ENCODE peak calls at places on chromosomes 7 and 10, in seven cellular contexts. S is heart right ventricle, Y is H9, O is right lobe of liver, E is mammary epithelial cell, N is AG04450, G is esophagus squamous epithelium. W is an unnamed sample.

GRCh38 chr7:15813448-15813847 is 127.0 kb upstream of the MEOX2 start:
- DNase-seq in S (no peak), Y (no peak), O (no peak), E (no peak), N (no peak), G (no peak), W (no peak)

GRCh38 chr10:6581750-6582697 is 1.9 kb upstream of the PRKCQ start:
- DNase-seq in S (no peak), Y (peak), O (no peak), E (no peak), N (no peak), G (no peak), W (no peak)

GRCh38 chr10:111295788-111296187 is 219.0 kb downstream of the ADRA2A start:
- DNase-seq in S (no peak), Y (no peak), O (no peak), E (no peak), N (no peak), G (no peak), W (no peak)

GRCh38 chr7:157358041-157358752 is 21.4 kb downstream of the DNAJB6 start:
- DNase-seq in S (peak), Y (no peak), O (no peak), E (peak), N (no peak), G (no peak), W (no peak)

GRCh38 chr10:6044060-6044459 is 18.1 kb downstream of the IL2RA start:
- DNase-seq in S (peak), Y (peak), O (no peak), E (no peak), N (no peak), G (no peak), W (no peak)

GRCh38 chr10:69952801-69953200 is 99.8 kb upstream of the MACROH2A2 start:
- DNase-seq in S (no peak), Y (no peak), O (no peak), E (no peak), N (no peak), G (no peak), W (no peak)

GRCh38 chr7:101179780-101180755 is at the start of gene NAT16:
- DNase-seq in S (no peak), Y (no peak), O (no peak), E (no peak), N (no peak), G (no peak), W (no peak)

GRCh38 chr7:41428330-41428729 is 274.6 kb downstream of the INHBA start:
- DNase-seq in S (no peak), Y (no peak), O (no peak), E (no peak), N (no peak), G (no peak), W (no peak)

GRCh38 chr7:95265634-95266033 is 58.7 kb downstream of the PON1 start:
- DNase-seq in S (no peak), Y (no peak), O (no peak), E (no peak), N (no peak), G (no peak), W (no peak)

GRCh38 chr10:127418536-127419168 is 130.5 kb upstream of the NPS start:
- DNase-seq in S (no peak), Y (no peak), O (no peak), E (no peak), N (no peak), G (no peak), W (no peak)

GRCh38 chr7:116672596-116673503 is 854 bp downstream of the MET start:
- DNase-seq in S (peak), Y (peak), O (no peak), E (peak), N (no peak), G (no peak), W (no peak)

GRCh38 chr7:143379607-143380263 is 1.4 kb upstream of the ZYX start:
- DNase-seq in S (no peak), Y (peak), O (no peak), E (no peak), N (no peak), G (no peak), W (no peak)

GRCh38 chr10:73413528-73414229 is at the start of gene ANXA7:
- DNase-seq in S (peak), Y (peak), O (peak), E (peak), N (peak), G (peak), W (peak)

GRCh38 chr10:86400705-86401587 is 34.4 kb upstream of the GRID1 start:
- DNase-seq in S (no peak), Y (no peak), O (peak), E (peak), N (no peak), G (no peak), W (no peak)

GRCh38 chr7:29350351-29350750 is 155.8 kb downstream of the CHN2 start:
- DNase-seq in S (no peak), Y (no peak), O (no peak), E (no peak), N (no peak), G (no peak), W (no peak)

GRCh38 chr7:37921876-37922275 is 1.4 kb downstream of the EPDR1 start:
- DNase-seq in S (no peak), Y (no peak), O (no peak), E (no peak), N (no peak), G (no peak), W (no peak)

GRCh38 chr10:47266602-47267001 is 33.4 kb upstream of the GDF10 start:
- DNase-seq in S (no peak), Y (no peak), O (peak), E (no peak), N (no peak), G (no peak), W (no peak)

GRCh38 chr7:26900283-26900682 is 35.9 kb upstream of the SKAP2 start:
- DNase-seq in S (no peak), Y (no peak), O (no peak), E (no peak), N (no peak), G (no peak), W (no peak)

GRCh38 chr7:98202367-98203195 is 8.7 kb upstream of the BHLHA15 start:
- DNase-seq in S (no peak), Y (no peak), O (no peak), E (peak), N (no peak), G (no peak), W (no peak)

GRCh38 chr7:142797342-142797798 is 26.6 kb downstream of the PRSS2 start:
- DNase-seq in S (no peak), Y (no peak), O (no peak), E (no peak), N (no peak), G (no peak), W (no peak)

DNA sequence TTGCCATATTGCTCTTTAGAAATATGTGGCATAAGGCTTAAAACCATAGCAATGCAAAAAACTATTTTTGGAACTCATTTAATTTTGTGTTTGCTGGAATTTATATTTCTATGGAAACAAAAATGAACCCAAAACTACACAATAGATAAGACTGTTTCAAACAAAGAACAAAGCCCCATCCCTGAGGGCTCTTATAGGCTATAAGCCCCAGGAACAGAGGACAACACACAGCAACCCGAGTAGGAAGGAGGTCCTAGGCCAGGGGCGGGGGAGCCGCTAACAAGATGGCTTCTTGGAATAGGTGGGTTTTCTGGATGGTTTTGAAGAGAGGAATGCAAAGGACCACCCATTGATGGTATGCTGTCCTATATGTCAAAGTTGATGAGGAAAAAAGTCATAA is 8.6 kb downstream of the COL28A1 start:
- DNase-seq in S (no peak), Y (no peak), O (no peak), E (no peak), N (no peak), G (no peak), W (no peak)
- TF ChIP-seq CTCF in S (no peak), Y (no peak), O (no peak), E (no peak), N (no peak), G (no peak), W (no peak)

DNA sequence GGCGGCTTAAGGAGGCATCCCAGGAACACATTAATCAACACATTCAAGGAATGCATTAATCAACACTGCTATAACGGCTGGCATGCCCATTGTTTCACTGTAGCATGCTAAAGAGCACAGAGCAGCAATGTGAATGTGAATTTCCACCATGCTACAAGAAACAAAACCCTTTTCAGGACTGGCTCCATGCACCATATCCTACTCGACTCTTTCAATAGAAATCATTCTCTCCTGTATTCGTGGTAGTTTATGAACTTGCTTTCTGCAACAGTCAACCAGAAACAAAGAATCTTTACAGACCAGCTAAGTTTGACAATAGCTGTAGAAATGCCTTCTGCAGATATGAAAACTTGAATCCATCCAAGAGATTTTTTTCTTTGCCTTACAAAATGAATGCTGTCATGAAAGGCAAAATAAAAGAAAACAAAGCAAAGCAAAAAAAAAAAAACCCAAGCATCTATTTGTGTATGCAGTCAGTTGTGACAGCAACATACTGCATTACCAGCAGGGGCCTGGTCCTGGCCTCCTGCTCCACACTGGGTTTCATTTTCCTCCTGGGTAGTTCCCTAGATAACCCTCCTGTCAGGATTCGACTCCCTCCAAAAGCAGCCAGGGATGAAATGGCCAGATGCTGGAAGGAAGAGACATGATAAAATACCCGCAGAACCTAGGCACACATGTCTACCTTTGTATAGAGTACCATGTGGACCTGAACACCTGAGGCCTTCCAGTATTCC is 148.8 kb downstream of the NRCAM start:
- DNase-seq in S (no peak), Y (no peak), O (no peak), E (no peak), N (no peak), G (no peak), W (no peak)
- TF ChIP-seq CTCF in S (no peak), Y (no peak), O (no peak), E (no peak), N (no peak), G (no peak), W (no peak)

DNA sequence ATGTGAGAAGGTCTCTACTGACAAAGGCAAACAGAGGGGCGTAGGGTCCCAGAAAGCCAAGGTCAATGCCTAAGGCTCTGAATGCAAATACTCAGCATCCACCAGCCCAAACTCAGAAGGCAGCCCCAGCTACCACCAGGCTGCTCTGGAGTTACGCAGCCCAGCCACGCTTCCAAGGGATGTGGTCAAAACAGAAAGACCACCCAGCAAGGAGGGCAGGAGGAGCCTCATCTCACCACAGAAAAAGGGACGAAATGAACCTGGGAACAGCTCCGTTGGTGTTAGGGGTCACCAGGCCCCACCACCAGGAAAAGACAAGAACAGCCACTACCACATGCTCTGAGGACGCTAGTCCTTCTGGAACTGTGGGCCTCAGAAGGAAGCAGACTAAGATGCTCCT is 65.1 kb downstream of the CTBP2 start:
- DNase-seq in S (no peak), Y (no peak), O (no peak), E (no peak), N (no peak), G (no peak), W (no peak)
- TF ChIP-seq CTCF in S (no peak), Y (no peak), O (no peak), E (no peak), N (no peak), G (no peak), W (no peak)

GRCh38 chr10:12658526-12658925 is 309.2 kb downstream of the CAMK1D start:
- DNase-seq in S (no peak), Y (no peak), O (peak), E (no peak), N (no peak), G (no peak), W (no peak)

GRCh38 chr10:12657489-12657888 is 308.1 kb downstream of the CAMK1D start:
- DNase-seq in S (no peak), Y (no peak), O (no peak), E (no peak), N (no peak), G (no peak), W (no peak)

GRCh38 chr10:12659706-12660105 is 310.4 kb downstream of the CAMK1D start:
- DNase-seq in S (no peak), Y (no peak), O (no peak), E (no peak), N (no peak), G (no peak), W (no peak)

GRCh38 chr10:12655940-12656339 is 306.6 kb downstream of the CAMK1D start:
- DNase-seq in S (no peak), Y (no peak), O (no peak), E (no peak), N (no peak), G (no peak), W (no peak)

DNA sequence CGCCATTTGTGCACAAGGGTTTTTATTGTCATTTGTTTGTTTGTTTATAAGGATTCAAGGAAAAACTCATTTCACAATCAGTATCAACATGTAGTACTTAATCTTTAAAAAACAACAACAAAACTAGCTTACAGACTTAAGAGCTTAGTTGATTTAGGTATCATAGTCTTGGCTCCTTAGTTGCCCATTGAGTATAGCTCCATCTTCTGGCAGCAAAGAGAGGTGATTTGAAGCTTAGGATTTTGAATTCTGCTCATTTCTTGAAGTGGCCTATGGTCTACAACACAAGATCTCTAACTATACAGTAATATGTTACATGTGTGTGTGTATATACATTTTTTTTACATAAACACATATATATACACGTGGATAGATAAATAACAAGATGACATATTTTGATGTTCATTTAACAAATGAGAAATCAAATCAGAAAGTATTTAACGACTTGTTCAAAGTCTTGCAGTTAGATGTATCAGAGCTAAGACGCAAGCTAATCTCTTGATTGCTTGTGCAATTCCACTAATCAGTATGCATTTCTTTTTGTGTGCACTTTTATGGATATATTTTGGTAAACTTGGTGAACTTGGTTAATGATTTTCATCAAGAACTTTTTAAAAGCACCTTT is 307.3 kb downstream of the CAMK1D start:
- DNase-seq in S (no peak), Y (no peak), O (no peak), E (peak), N (peak), G (no peak), W (no peak)
- TF ChIP-seq CTCF in S (peak), Y (peak), O (peak), E (peak), N (peak), G (peak), W (peak)

DNA sequence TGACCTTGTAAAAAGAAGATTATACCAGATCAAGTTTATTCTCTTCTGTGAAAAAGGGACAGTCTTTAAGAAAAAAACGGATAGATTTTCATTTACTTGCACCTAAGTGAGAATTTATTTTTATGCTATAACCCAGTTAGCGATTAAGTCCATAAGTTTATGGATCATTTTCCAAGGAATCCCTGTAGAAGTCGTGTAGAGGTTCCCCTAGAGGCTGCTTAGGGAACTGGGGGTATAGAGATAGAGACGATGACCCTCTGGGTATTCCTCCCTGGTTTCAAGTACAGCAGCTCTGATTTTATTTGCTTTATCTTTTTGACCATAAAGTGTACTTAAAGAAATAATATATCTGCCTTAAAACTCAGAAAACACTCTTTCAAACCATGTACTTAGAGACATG is 648.4 kb upstream of the LRRTM3 start:
- DNase-seq in S (no peak), Y (no peak), O (no peak), E (no peak), N (no peak), G (no peak), W (no peak)
- TF ChIP-seq CTCF in S (no peak), Y (peak), O (no peak), E (peak), N (peak), G (no peak), W (no peak)

GRCh38 chr10:24944512-24945255 is 7.7 kb downstream of the PRTFDC1 start:
- DNase-seq in S (peak), Y (peak), O (no peak), E (peak), N (no peak), G (no peak), W (no peak)
- TF ChIP-seq CTCF in S (no peak), Y (no peak), O (no peak), E (peak), N (no peak), G (no peak), W (no peak)

GRCh38 chr7:92625617-92626016 is 35.4 kb upstream of the FAM133B start:
- DNase-seq in S (no peak), Y (no peak), O (no peak), E (peak), N (no peak), G (no peak), W (no peak)
- TF ChIP-seq CTCF in S (no peak), Y (no peak), O (no peak), E (no peak), N (no peak), G (no peak), W (no peak)

GRCh38 chr10:35425596-35425995 is 89.3 kb downstream of the CCNY start:
- DNase-seq in S (no peak), Y (no peak), O (no peak), E (no peak), N (no peak), G (no peak), W (no peak)
- TF ChIP-seq CTCF in S (no peak), Y (no peak), O (no peak), E (no peak), N (peak), G (no peak), W (no peak)

GRCh38 chr10:43436291-43437140 is at the start of gene ZNF487:
- DNase-seq in S (peak), Y (peak), O (peak), E (peak), N (peak), G (peak), W (peak)
- TF ChIP-seq CTCF in S (peak), Y (peak), O (no peak), E (no peak), N (peak), G (peak), W (peak)

W was measured in CD14-positive monocyte.